ENCODE peak calls at places on chromosome 2, in nine cellular contexts. V is neuronal stem cell; C is SK-MEL-5; T is activated naive CD4-positive, alpha-beta T cell treated with Interleukin-2 at 50 U/mL for 16 hours; Z is putamen; H is A172; I is amygdala; E is HTR-8/SVneo; A is activated T-cell treated with anti-CD3 and anti-CD28 coated beads for 1 hour. B is an unnamed sample.

GRCh38 chr2:33215299-33215698 is 261.1 kb upstream of the RASGRP3 start:
- DNase-seq in V (no peak), C (no peak), T (no peak), Z (no peak), H (peak), I (no peak), E (no peak), A (no peak), B (no peak)

GRCh38 chr2:189115126-189115525 is 64.4 kb downstream of the COL5A2 start:
- DNase-seq in V (no peak), C (peak), T (no peak), Z (no peak), H (no peak), I (no peak), E (no peak), A (no peak), B (no peak)

GRCh38 chr2:218031771-218032257 is 29.0 kb upstream of the TNS1 start:
- DNase-seq in V (no peak), C (no peak), T (no peak), Z (no peak), H (no peak), I (no peak), E (no peak), A (no peak), B (no peak)

GRCh38 chr2:146041291-146041868 is 1521.5 kb upstream of the ZEB2 start:
- DNase-seq in V (no peak), C (no peak), T (no peak), Z (no peak), H (no peak), I (no peak), E (no peak), A (no peak), B (no peak)

GRCh38 chr2:86368181-86368824 is 30.9 kb upstream of the REEP1 start:
- DNase-seq in V (peak), C (peak), T (peak), Z (peak), H (peak), I (no peak), E (peak), A (peak), B (peak)

GRCh38 chr2:230234845-230235244 is 9.3 kb downstream of the SP140 start:
- DNase-seq in V (no peak), C (no peak), T (no peak), Z (no peak), H (no peak), I (no peak), E (no peak), A (no peak), B (no peak)

GRCh38 chr2:24730481-24730880 is 62.7 kb downstream of the PTRHD1 start:
- DNase-seq in V (no peak), C (no peak), T (no peak), Z (no peak), H (no peak), I (no peak), E (peak), A (no peak), B (no peak)

GRCh38 chr2:158722266-158723105 is 72.6 kb upstream of the DAPL1 start:
- DNase-seq in V (no peak), C (no peak), T (no peak), Z (no peak), H (no peak), I (no peak), E (no peak), A (no peak), B (no peak)

GRCh38 chr2:18849841-18850578 is 260.6 kb upstream of the NT5C1B start:
- DNase-seq in V (no peak), C (no peak), T (no peak), Z (no peak), H (no peak), I (no peak), E (no peak), A (no peak), B (no peak)

GRCh38 chr2:120587326-120587996 is 148.2 kb upstream of the GLI2 start:
- DNase-seq in V (peak), C (no peak), T (no peak), Z (peak), H (no peak), I (no peak), E (no peak), A (no peak), B (no peak)

GRCh38 chr2:67286981-67287759 is 110.0 kb upstream of the ETAA1 start:
- DNase-seq in V (no peak), C (no peak), T (no peak), Z (no peak), H (no peak), I (no peak), E (no peak), A (no peak), B (no peak)

GRCh38 chr2:85409719-85410583 is at the start of gene CAPG:
- DNase-seq in V (no peak), C (no peak), T (peak), Z (no peak), H (peak), I (no peak), E (no peak), A (peak), B (peak)

GRCh38 chr2:144332356-144333143 is 187.4 kb downstream of the ZEB2 start:
- DNase-seq in V (peak), C (peak), T (peak), Z (peak), H (peak), I (peak), E (peak), A (peak), B (peak)

GRCh38 chr2:29528891-29529520 is 392.4 kb downstream of the ALK start:
- DNase-seq in V (no peak), C (no peak), T (no peak), Z (peak), H (peak), I (peak), E (peak), A (no peak), B (no peak)

GRCh38 chr2:12076810-12077209 is 330.4 kb downstream of the LPIN1 start:
- DNase-seq in V (no peak), C (no peak), T (no peak), Z (no peak), H (no peak), I (no peak), E (no peak), A (no peak), B (no peak)

GRCh38 chr2:157990173-157990572 is 111.5 kb upstream of the UPP2 start:
- DNase-seq in V (peak), C (no peak), T (no peak), Z (no peak), H (no peak), I (no peak), E (no peak), A (no peak), B (no peak)

GRCh38 chr2:38997784-38998183 is 108.1 kb downstream of the ARHGEF33 start:
- DNase-seq in V (no peak), C (peak), T (no peak), Z (no peak), H (peak), I (no peak), E (peak), A (no peak), B (no peak)

B was measured in CD8-positive, alpha-beta memory T cell.